ENCODE peak calls at places on chromosomes 2 and 18, in five cellular contexts. N is posterior cingulate gyrus, M is tibial artery, S is left cardiac atrium, I is endodermal cell. U is an unnamed sample.

GRCh38 chr2:204060896-204061640 is 124.5 kb downstream of the ICOS start:
- DNase-seq in N (no peak), M (no peak), S (no peak), I (no peak), U (no peak)

GRCh38 chr2:45134726-45135125 is 125.5 kb upstream of the SIX2 start:
- DNase-seq in N (no peak), M (no peak), S (no peak), I (no peak), U (no peak)

GRCh38 chr2:198456418-198456817 is 652.0 kb downstream of the PLCL1 start:
- DNase-seq in N (no peak), M (no peak), S (no peak), I (no peak), U (no peak)

GRCh38 chr18:67938691-67939090 is 422.2 kb upstream of the DSEL start:
- DNase-seq in N (no peak), M (no peak), S (no peak), I (no peak), U (no peak)

GRCh38 chr2:240437861-240438809 is 2.7 kb downstream of the GPC1 start:
- DNase-seq in N (peak; percentile 89), M (peak; percentile 85), S (peak; percentile 75), I (peak; percentile 92), U (peak; percentile 54)

GRCh38 chr2:95383635-95384027 is 18.9 kb upstream of the FAHD2A start:
- DNase-seq in N (no peak), M (no peak), S (no peak), I (no peak), U (no peak)

GRCh38 chr2:114123925-114124324 is 234.0 kb downstream of the ACTR3 start:
- DNase-seq in N (no peak), M (no peak), S (no peak), I (no peak), U (no peak)

GRCh38 chr2:119028327-119029174 is 86.6 kb downstream of the MARCO start:
- DNase-seq in N (no peak), M (no peak), S (no peak), I (peak; percentile 91), U (no peak)

GRCh38 chr18:59787998-59788875 is 91.0 kb upstream of the CCBE1 start:
- DNase-seq in N (no peak), M (no peak), S (no peak), I (peak; percentile 66), U (no peak)

GRCh38 chr2:190121971-190122370 is 59.4 kb upstream of the MSTN start:
- DNase-seq in N (no peak), M (no peak), S (no peak), I (no peak), U (no peak)

GRCh38 chr2:182615036-182615435 is 101.0 kb upstream of the DNAJC10 start:
- DNase-seq in N (no peak), M (no peak), S (no peak), I (no peak), U (no peak)

GRCh38 chr2:203804070-203804469 is 63.5 kb upstream of the CTLA4 start:
- DNase-seq in N (no peak), M (peak; percentile 79), S (no peak), I (no peak), U (no peak)

GRCh38 chr2:240060977-240061591 is 7.8 kb upstream of the OR6B3 start:
- DNase-seq in N (peak; percentile 61), M (no peak), S (no peak), I (peak; percentile 74), U (peak; percentile 56)

GRCh38 chr2:168278424-168278888 is 31.1 kb upstream of the STK39 start:
- DNase-seq in N (no peak), M (no peak), S (no peak), I (peak; percentile 63), U (no peak)

GRCh38 chr2:108938069-108938710 is 50.8 kb downstream of the EDAR start:
- DNase-seq in N (no peak), M (no peak), S (no peak), I (no peak), U (no peak)

GRCh38 chr2:223930002-223930976 is 14.8 kb downstream of the WDFY1 start:
- DNase-seq in N (peak; percentile 82), M (peak; percentile 74), S (peak; percentile 68), I (peak; percentile 56), U (no peak)

GRCh38 chr2:8581048-8581561 is 100.8 kb upstream of the ID2 start:
- DNase-seq in N (no peak), M (no peak), S (no peak), I (no peak), U (no peak)

GRCh38 chr18:9446839-9447238 is 28.5 kb upstream of the RALBP1 start:
- DNase-seq in N (no peak), M (no peak), S (no peak), I (no peak), U (no peak)

GRCh38 chr2:240402566-240403295 is 32.7 kb upstream of the GPC1 start:
- DNase-seq in N (peak; percentile 7), M (peak; percentile 48), S (peak; percentile 15), I (peak; percentile 37), U (no peak)

GRCh38 chr2:131154071-131154531 is 49.0 kb downstream of the PLEKHB2 start:
- DNase-seq in N (peak; percentile 62), M (no peak), S (peak; percentile 56), I (peak; percentile 91), U (peak; percentile 60)

GRCh38 chr18:28039078-28039477 is 137.9 kb downstream of the CDH2 start:
- DNase-seq in N (no peak), M (no peak), S (no peak), I (no peak), U (no peak)

GRCh38 chr2:16005389-16005788 is 65.0 kb downstream of the MYCN start:
- DNase-seq in N (no peak), M (no peak), S (no peak), I (no peak), U (no peak)

GRCh38 chr2:17386771-17387170 is 131.5 kb downstream of the RAD51AP2 start:
- DNase-seq in N (no peak), M (no peak), S (no peak), I (no peak), U (no peak)

U was measured in DMS79 treated with DMSO at 0.1 percent for 48 hours.